ENCODE peak calls at places on chromosomes 5 and 9, in seven cellular contexts. One of them, this sample, is unnamed.

GRCh38 chr9:6930827-6931226 is 173.1 kb downstream of the KDM4C start:
- DNase-seq in cardiac muscle cell: peak; percentile 53
- DNase-seq in A549: no peak
- DNase-seq in lower lobe of right lung: no peak
- DNase-seq in AG09309: no peak
- DNase-seq in mucosa of descending colon: no peak
- DNase-seq in Panc1: no peak
- DNase-seq in this sample: no peak

GRCh38 chr5:87394407-87394806 is 18.3 kb downstream of the CCNH start:
- DNase-seq in cardiac muscle cell: peak; percentile 77
- DNase-seq in A549: peak; percentile 17
- DNase-seq in lower lobe of right lung: no peak
- DNase-seq in AG09309: peak; percentile 38
- DNase-seq in mucosa of descending colon: no peak
- DNase-seq in Panc1: no peak
- DNase-seq in this sample: no peak

GRCh38 chr5:126031989-126032716 is 391.1 kb upstream of the GRAMD2B start:
- DNase-seq in cardiac muscle cell: peak; percentile 89
- DNase-seq in A549: no peak
- DNase-seq in lower lobe of right lung: no peak
- DNase-seq in AG09309: no peak
- DNase-seq in mucosa of descending colon: no peak
- DNase-seq in Panc1: no peak
- DNase-seq in this sample: no peak

GRCh38 chr5:159504857-159505304 is 174.6 kb upstream of the IL12B start:
- DNase-seq in cardiac muscle cell: peak; percentile 84
- DNase-seq in A549: no peak
- DNase-seq in lower lobe of right lung: peak; percentile 87
- DNase-seq in AG09309: peak; percentile 28
- DNase-seq in mucosa of descending colon: no peak
- DNase-seq in Panc1: no peak
- DNase-seq in this sample: no peak

GRCh38 chr9:89364664-89365531 is 46.6 kb downstream of the SECISBP2 start:
- DNase-seq in cardiac muscle cell: no peak
- DNase-seq in A549: no peak
- DNase-seq in lower lobe of right lung: no peak
- DNase-seq in AG09309: no peak
- DNase-seq in mucosa of descending colon: no peak
- DNase-seq in Panc1: no peak
- DNase-seq in this sample: no peak

GRCh38 chr5:154196955-154197652 is 6.6 kb downstream of the GALNT10 start:
- DNase-seq in cardiac muscle cell: peak; percentile 80
- DNase-seq in A549: peak; percentile 51
- DNase-seq in lower lobe of right lung: no peak
- DNase-seq in AG09309: no peak
- DNase-seq in mucosa of descending colon: no peak
- DNase-seq in Panc1: no peak
- DNase-seq in this sample: peak; percentile 7

GRCh38 chr5:11737010-11737409 is 167.2 kb downstream of the CTNND2 start:
- DNase-seq in cardiac muscle cell: no peak
- DNase-seq in A549: no peak
- DNase-seq in lower lobe of right lung: no peak
- DNase-seq in AG09309: no peak
- DNase-seq in mucosa of descending colon: no peak
- DNase-seq in Panc1: no peak
- DNase-seq in this sample: no peak

GRCh38 chr5:138177936-138178515 is 404 bp downstream of the BRD8 start:
- DNase-seq in cardiac muscle cell: peak; percentile 27
- DNase-seq in A549: peak; percentile 22
- DNase-seq in lower lobe of right lung: peak; percentile 61
- DNase-seq in AG09309: no peak
- DNase-seq in mucosa of descending colon: peak; percentile 50
- DNase-seq in Panc1: no peak
- DNase-seq in this sample: peak; percentile 52

GRCh38 chr5:139919308-139919707 is 123.7 kb downstream of the PSD2 start:
- DNase-seq in cardiac muscle cell: peak; percentile 54
- DNase-seq in A549: no peak
- DNase-seq in lower lobe of right lung: no peak
- DNase-seq in AG09309: peak; percentile 8
- DNase-seq in mucosa of descending colon: no peak
- DNase-seq in Panc1: no peak
- DNase-seq in this sample: no peak

GRCh38 chr5:960551-960950 is 48.1 kb upstream of the NKD2 start:
- DNase-seq in cardiac muscle cell: no peak
- DNase-seq in A549: no peak
- DNase-seq in lower lobe of right lung: no peak
- DNase-seq in AG09309: no peak
- DNase-seq in mucosa of descending colon: no peak
- DNase-seq in Panc1: no peak
- DNase-seq in this sample: peak; percentile 4

GRCh38 chr5:141306630-141307029 is 2.8 kb upstream of the SLC25A2 start:
- DNase-seq in cardiac muscle cell: no peak
- DNase-seq in A549: no peak
- DNase-seq in lower lobe of right lung: no peak
- DNase-seq in AG09309: no peak
- DNase-seq in mucosa of descending colon: no peak
- DNase-seq in Panc1: no peak
- DNase-seq in this sample: no peak

GRCh38 chr9:126720661-126721530 is 83.9 kb upstream of the ZBTB43 start:
- DNase-seq in cardiac muscle cell: no peak
- DNase-seq in A549: no peak
- DNase-seq in lower lobe of right lung: no peak
- DNase-seq in AG09309: no peak
- DNase-seq in mucosa of descending colon: no peak
- DNase-seq in Panc1: no peak
- DNase-seq in this sample: no peak

GRCh38 chr9:133120343-133121199 is 469 bp downstream of the RALGDS start:
- DNase-seq in cardiac muscle cell: no peak
- DNase-seq in A549: no peak
- DNase-seq in lower lobe of right lung: no peak
- DNase-seq in AG09309: no peak
- DNase-seq in mucosa of descending colon: no peak
- DNase-seq in Panc1: no peak
- DNase-seq in this sample: peak; percentile 43

GRCh38 chr9:122020398-122020797 is 72.7 kb downstream of the TTLL11 start:
- DNase-seq in cardiac muscle cell: peak; percentile 22
- DNase-seq in A549: no peak
- DNase-seq in lower lobe of right lung: no peak
- DNase-seq in AG09309: no peak
- DNase-seq in mucosa of descending colon: no peak
- DNase-seq in Panc1: no peak
- DNase-seq in this sample: peak; percentile 25

GRCh38 chr9:91143642-91144041 is 218.1 kb downstream of the AUH start:
- DNase-seq in cardiac muscle cell: no peak
- DNase-seq in A549: no peak
- DNase-seq in lower lobe of right lung: no peak
- DNase-seq in AG09309: no peak
- DNase-seq in mucosa of descending colon: no peak
- DNase-seq in Panc1: no peak
- DNase-seq in this sample: no peak

DNA sequence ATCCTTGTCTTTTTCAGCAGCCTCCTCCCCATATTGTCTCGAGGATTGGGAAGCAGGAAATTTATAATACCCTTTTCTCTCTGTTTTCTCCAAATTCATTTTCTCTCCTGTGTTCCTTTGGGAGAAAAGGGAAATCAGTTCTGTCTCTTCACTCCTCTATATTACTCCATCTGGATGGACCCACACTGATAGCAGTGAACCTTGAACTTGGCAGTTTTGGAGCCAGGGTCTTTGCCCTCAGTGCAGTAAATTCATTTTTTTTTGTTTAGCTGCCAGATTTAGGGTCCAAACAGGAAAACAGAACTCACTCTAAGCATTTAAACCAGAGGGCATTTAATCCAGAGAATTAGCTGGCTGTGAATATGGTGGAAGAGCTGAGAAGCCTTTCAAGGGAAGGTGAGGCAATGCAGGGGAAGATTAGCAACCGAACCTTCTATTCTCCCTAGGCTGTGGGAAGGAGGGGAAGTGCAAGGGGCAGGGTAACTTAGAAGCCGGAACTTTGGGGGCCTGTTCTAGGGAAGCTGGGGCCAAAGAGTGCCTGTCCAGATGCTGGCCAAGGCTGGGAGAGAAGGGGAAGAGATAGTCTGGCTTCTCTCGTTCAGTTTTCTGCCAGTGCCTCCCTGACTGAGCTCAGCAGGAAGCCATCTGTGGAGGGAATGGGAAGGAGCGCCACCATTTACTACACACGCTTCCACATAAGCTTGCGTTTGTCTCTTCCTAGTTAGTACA is 16.3 kb upstream of the NPR2 start:
- DNase-seq in cardiac muscle cell: peak; percentile 24
- DNase-seq in A549: no peak
- DNase-seq in lower lobe of right lung: no peak
- DNase-seq in AG09309: no peak
- DNase-seq in mucosa of descending colon: no peak
- DNase-seq in Panc1: no peak
- DNase-seq in this sample: peak; percentile 35
- H3K4me3 ChIP-seq in cardiac muscle cell: no peak overlapping the region
- H3K4me3 ChIP-seq in A549: no peak overlapping the region
- H3K4me3 ChIP-seq in lower lobe of right lung: no peak overlapping the region
- H3K4me3 ChIP-seq in AG09309: no peak overlapping the region
- H3K4me3 ChIP-seq in mucosa of descending colon: no peak overlapping the region
- H3K4me3 ChIP-seq in Panc1: no peak overlapping the region
- H3K4me3 ChIP-seq in this sample: no peak overlapping the region

GRCh38 chr9:97386733-97387503 is 25.0 kb upstream of the TDRD7 start:
- DNase-seq in cardiac muscle cell: peak; percentile 76
- DNase-seq in A549: peak; percentile 47
- DNase-seq in lower lobe of right lung: peak; percentile 79
- DNase-seq in AG09309: no peak
- DNase-seq in mucosa of descending colon: peak; percentile 84
- DNase-seq in Panc1: peak; percentile 36
- DNase-seq in this sample: peak; percentile 36

GRCh38 chr9:97388721-97389238 is 23.1 kb upstream of the TDRD7 start:
- DNase-seq in cardiac muscle cell: no peak
- DNase-seq in A549: no peak
- DNase-seq in lower lobe of right lung: no peak
- DNase-seq in AG09309: no peak
- DNase-seq in mucosa of descending colon: no peak
- DNase-seq in Panc1: no peak
- DNase-seq in this sample: no peak

GRCh38 chr9:97387504-97387886 is 24.4 kb upstream of the TDRD7 start:
- DNase-seq in cardiac muscle cell: no peak
- DNase-seq in A549: no peak
- DNase-seq in lower lobe of right lung: no peak
- DNase-seq in AG09309: no peak
- DNase-seq in mucosa of descending colon: no peak
- DNase-seq in Panc1: no peak
- DNase-seq in this sample: no peak

GRCh38 chr9:97389249-97389648 is 22.6 kb upstream of the TDRD7 start:
- DNase-seq in cardiac muscle cell: no peak
- DNase-seq in A549: no peak
- DNase-seq in lower lobe of right lung: no peak
- DNase-seq in AG09309: no peak
- DNase-seq in mucosa of descending colon: no peak
- DNase-seq in Panc1: no peak
- DNase-seq in this sample: no peak

DNA sequence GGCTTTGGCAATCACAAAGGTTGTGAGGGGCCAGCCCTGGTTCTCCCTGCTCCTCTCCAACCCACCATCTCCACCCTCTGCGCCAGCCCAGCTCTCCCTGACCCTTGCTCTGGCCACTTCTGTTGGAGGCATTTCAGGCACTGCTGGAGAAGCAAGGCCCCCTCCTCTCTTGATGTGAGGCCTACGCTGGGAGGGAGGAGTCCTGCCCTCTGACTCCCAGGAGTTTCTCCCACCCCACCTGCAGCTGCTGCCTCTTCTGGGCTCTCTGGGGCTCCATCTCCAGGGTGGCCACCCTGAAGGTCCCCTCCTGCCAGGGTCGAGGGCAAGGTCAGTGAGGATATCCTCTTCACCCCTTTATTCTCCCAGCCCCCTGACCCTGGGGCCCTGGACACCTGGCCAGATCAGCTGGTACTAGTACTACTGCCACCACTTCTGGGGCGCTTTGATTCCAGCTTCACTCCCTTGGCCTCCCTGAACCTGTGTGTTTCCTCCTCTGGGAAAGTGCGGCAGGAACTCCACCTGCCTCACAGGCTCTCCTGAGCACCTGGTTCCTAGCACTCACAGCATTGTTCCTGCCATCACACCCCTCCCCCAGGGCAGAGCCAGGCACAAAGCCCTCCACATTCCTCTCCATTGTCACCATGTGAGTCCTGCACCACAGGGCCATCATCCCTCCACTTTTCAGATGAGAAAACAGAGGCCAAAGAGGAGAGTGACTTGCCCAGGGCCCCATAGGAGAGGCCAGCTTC is 23.8 kb upstream of the TDRD7 start:
- DNase-seq in cardiac muscle cell: no peak
- DNase-seq in A549: no peak
- DNase-seq in lower lobe of right lung: no peak
- DNase-seq in AG09309: no peak
- DNase-seq in mucosa of descending colon: no peak
- DNase-seq in Panc1: no peak
- DNase-seq in this sample: no peak
- H3K4me3 ChIP-seq in cardiac muscle cell: no peak overlapping the region
- H3K4me3 ChIP-seq in A549: no peak overlapping the region
- H3K4me3 ChIP-seq in lower lobe of right lung: no peak overlapping the region
- H3K4me3 ChIP-seq in AG09309: no peak overlapping the region
- H3K4me3 ChIP-seq in mucosa of descending colon: no peak overlapping the region
- H3K4me3 ChIP-seq in Panc1: no peak overlapping the region
- H3K4me3 ChIP-seq in this sample: no peak overlapping the region

GRCh38 chr9:129459550-129460322 is 161.2 kb downstream of the C9orf50 start:
- DNase-seq in cardiac muscle cell: no peak
- DNase-seq in A549: no peak
- DNase-seq in lower lobe of right lung: no peak
- DNase-seq in AG09309: no peak
- DNase-seq in mucosa of descending colon: no peak
- DNase-seq in Panc1: no peak
- DNase-seq in this sample: no peak
- H3K4me3 ChIP-seq in cardiac muscle cell: no peak overlapping the region
- H3K4me3 ChIP-seq in A549: no peak overlapping the region
- H3K4me3 ChIP-seq in lower lobe of right lung: no peak overlapping the region
- H3K4me3 ChIP-seq in AG09309: peak overlapping the region; percentile 11
- H3K4me3 ChIP-seq in mucosa of descending colon: no peak overlapping the region
- H3K4me3 ChIP-seq in Panc1: no peak overlapping the region
- H3K4me3 ChIP-seq in this sample: no peak overlapping the region

DNA sequence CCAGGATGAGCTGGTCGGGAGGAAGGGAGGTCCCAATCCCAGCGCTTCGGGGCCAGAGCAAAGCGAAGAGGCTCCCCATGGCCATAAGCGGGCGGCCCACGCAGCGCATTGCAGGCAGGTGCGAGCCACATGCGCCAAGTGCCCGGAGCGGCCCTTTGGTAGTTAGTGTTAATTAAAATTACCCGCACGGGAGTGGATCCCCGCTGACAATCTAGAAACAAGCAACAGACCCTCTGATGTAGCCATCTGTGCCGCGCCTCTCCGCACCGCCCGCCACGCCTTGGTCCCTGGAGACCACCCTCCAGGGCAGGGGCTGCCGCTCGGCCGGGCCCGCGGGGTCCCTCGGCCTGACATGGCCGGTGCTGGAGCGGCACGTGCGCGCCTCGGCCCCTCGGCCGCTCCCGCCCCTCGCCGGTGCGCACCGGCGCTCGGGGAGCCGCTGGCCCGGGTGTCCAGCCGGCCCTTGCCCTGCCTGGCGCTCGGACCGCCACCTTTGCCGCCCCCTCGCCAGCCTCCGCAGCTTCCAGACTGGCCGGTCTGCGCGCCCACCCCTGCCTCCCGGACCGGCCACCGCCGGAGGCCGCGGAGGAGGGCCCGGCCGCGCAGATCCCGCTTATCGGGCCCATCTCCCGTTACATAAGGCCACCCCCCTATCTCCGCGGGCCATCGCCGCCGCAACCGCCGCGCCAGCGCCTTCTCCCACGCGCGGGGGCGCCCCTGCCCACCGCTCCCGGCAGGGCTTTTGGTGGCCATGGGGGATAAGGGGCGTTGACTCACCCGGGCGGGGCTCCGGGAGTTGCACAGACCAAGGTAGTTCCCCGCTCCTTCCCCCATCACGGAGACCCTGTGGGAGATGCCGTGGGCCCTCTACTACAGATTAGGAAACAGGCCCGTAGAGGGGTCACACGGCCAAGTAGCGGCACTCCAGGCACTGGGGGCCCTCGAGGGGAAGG is 1.9 kb upstream of the IL13 start:
- DNase-seq in cardiac muscle cell: no peak
- DNase-seq in A549: no peak
- DNase-seq in lower lobe of right lung: no peak
- DNase-seq in AG09309: no peak
- DNase-seq in mucosa of descending colon: no peak
- DNase-seq in Panc1: no peak
- DNase-seq in this sample: no peak
- H3K4me3 ChIP-seq in cardiac muscle cell: peak overlapping the region; percentile 13
- H3K4me3 ChIP-seq in A549: peak overlapping the region; percentile 25
- H3K4me3 ChIP-seq in lower lobe of right lung: peak overlapping the region; percentile 45
- H3K4me3 ChIP-seq in AG09309: peak overlapping the region; percentile 25
- H3K4me3 ChIP-seq in mucosa of descending colon: no peak overlapping the region
- H3K4me3 ChIP-seq in Panc1: peak overlapping the region; percentile 45
- H3K4me3 ChIP-seq in this sample: no peak overlapping the region

This sample was measured in HAP-1.